ENCODE peak calls at places on chromosomes 7 and 10, in seven cellular contexts. G, P, R, T, C, E and O are unnamed samples.

GRCh38 chr7:151815419-151815818 is 61.5 kb downstream of the PRKAG2 start:
- DNase-seq in P (no peak), C (no peak), G (no peak), R (no peak), E (no peak), T (no peak), O (no peak)

GRCh38 chr10:98380493-98381339 is 34.3 kb downstream of the PYROXD2 start:
- DNase-seq in G (no peak), C (no peak), T (no peak), P (no peak), E (no peak), R (no peak), O (no peak)

GRCh38 chr10:79070611-79071534 is 2.1 kb downstream of the ZMIZ1 start:
- DNase-seq in E (peak), C (peak), R (peak), G (peak), P (peak), T (peak), O (peak)

GRCh38 chr7:149690688-149691446 is 82.5 kb downstream of the ZNF467 start:
- DNase-seq in G (no peak), C (peak), E (no peak), T (no peak), P (peak), R (peak), O (no peak)

GRCh38 chr10:97069576-97070362 is 116.0 kb downstream of the SLIT1 start:
- DNase-seq in T (no peak), G (no peak), R (no peak), E (no peak), P (peak), C (no peak), O (no peak)

GRCh38 chr10:36281871-36282331 is 639.8 kb upstream of the FZD8 start:
- DNase-seq in C (no peak), G (no peak), T (no peak), E (no peak), R (no peak), P (no peak), O (no peak)

GRCh38 chr7:111788426-111788825 is 226.1 kb upstream of the IMMP2L start:
- DNase-seq in T (no peak), C (no peak), G (no peak), R (no peak), P (no peak), E (no peak), O (no peak)

GRCh38 chr10:26334232-26334931 is 103.8 kb upstream of the APBB1IP start:
- DNase-seq in C (no peak), P (no peak), T (no peak), E (no peak), R (no peak), G (no peak), O (no peak)

GRCh38 chr7:30463400-30464145 is 15.0 kb downstream of the NOD1 start:
- DNase-seq in G (no peak), E (no peak), C (no peak), P (no peak), R (no peak), T (no peak), O (no peak)

GRCh38 chr7:113120647-113121046 is 2.3 kb upstream of the SMIM30 start:
- DNase-seq in R (no peak), E (no peak), T (no peak), C (no peak), P (no peak), G (no peak), O (no peak)

GRCh38 chr10:11875183-11875498 is 52.0 kb downstream of the PROSER2 start:
- DNase-seq in P (no peak), C (no peak), E (no peak), G (no peak), T (no peak), R (no peak), O (no peak)

GRCh38 chr10:31929986-31930675 is 1.5 kb upstream of the ARHGAP12 start:
- DNase-seq in C (no peak), G (no peak), P (peak), E (no peak), R (no peak), T (peak), O (peak)

GRCh38 chr10:57535306-57535705 is 732.4 kb downstream of the IPMK start:
- DNase-seq in T (no peak), P (no peak), E (no peak), C (no peak), R (no peak), G (no peak), O (no peak)

GRCh38 chr10:89481662-89482061 is 53.7 kb downstream of the SLC16A12 start:
- DNase-seq in E (no peak), R (no peak), C (no peak), T (no peak), P (no peak), G (no peak), O (no peak)

GRCh38 chr7:6433814-6434630 is 13.7 kb downstream of the DAGLB start:
- DNase-seq in G (no peak), T (no peak), C (no peak), P (no peak), R (no peak), E (no peak), O (no peak)

GRCh38 chr10:29471483-29471859 is 163.3 kb downstream of the SVIL start:
- DNase-seq in R (no peak), T (no peak), C (no peak), P (peak), E (no peak), G (no peak), O (no peak)

GRCh38 chr7:140369294-140369693 is 29.0 kb downstream of the SLC37A3 start:
- DNase-seq in T (no peak), R (no peak), C (no peak), P (no peak), G (no peak), E (no peak), O (no peak)

GRCh38 chr10:97320480-97321031 is 1.5 kb downstream of the FRAT1 start:
- DNase-seq in E (no peak), G (peak), R (no peak), C (no peak), P (no peak), T (no peak), O (peak)

GRCh38 chr7:152086513-152086912 is 61.0 kb downstream of the GALNT11 start:
- DNase-seq in T (no peak), G (no peak), P (no peak), R (no peak), E (no peak), C (no peak), O (no peak)

GRCh38 chr10:101289541-101289940 is 60.3 kb upstream of the LBX1 start:
- DNase-seq in G (no peak), P (peak), C (no peak), E (no peak), R (no peak), T (no peak), O (no peak)

GRCh38 chr7:76396039-76396732 is 13.3 kb downstream of the SSC4D start:
- DNase-seq in T (no peak), G (no peak), C (no peak), E (no peak), R (no peak), P (no peak), O (no peak)

GRCh38 chr7:81211617-81212016 is 292.8 kb upstream of the SEMA3C start:
- DNase-seq in T (no peak), E (no peak), R (no peak), G (no peak), P (no peak), C (no peak), O (no peak)

GRCh38 chr10:89332092-89332633 is 4.4 kb downstream of the IFIT3 start:
- DNase-seq in P (peak), T (peak), C (no peak), E (no peak), R (no peak), G (no peak), O (peak)

GRCh38 chr10:80161321-80162084 is 29.0 kb downstream of the PLAC9 start:
- DNase-seq in C (no peak), R (peak), T (no peak), P (no peak), G (no peak), E (no peak), O (peak)

GRCh38 chr7:129923709-129924108 is 29.1 kb downstream of the UBE2H start:
- DNase-seq in R (no peak), P (no peak), E (no peak), T (no peak), G (no peak), C (no peak), O (no peak)

GRCh38 chr10:118916777-118917176 is 112.7 kb upstream of the NANOS1 start:
- DNase-seq in G (no peak), E (no peak), P (no peak), C (no peak), T (no peak), R (no peak), O (no peak)